ENCODE peak calls at places on chromosomes 12 and 14, in five cellular contexts. R, M, O, D and U are unnamed samples.

GRCh38 chr14:96083667-96084320 is 44.6 kb downstream of the C14orf132 start:
- DNase-seq in R (no peak), D (no peak), M (no peak), O (no peak), U (peak)

GRCh38 chr12:56718636-56719035 is 6.5 kb downstream of the NACA start:
- DNase-seq in R (no peak), O (no peak), D (no peak), M (no peak), U (no peak)

GRCh38 chr12:57543666-57544065 is 3.3 kb downstream of the DCTN2 start:
- DNase-seq in D (no peak), O (peak), M (no peak), R (no peak), U (no peak)

GRCh38 chr12:49070971-49071370 is 1.2 kb upstream of the RHEBL1 start:
- DNase-seq in D (no peak), O (no peak), M (no peak), R (no peak), U (no peak)

GRCh38 chr12:6532051-6532926 is 2.0 kb upstream of the GAPDH start:
- DNase-seq in O (peak), R (peak), M (peak), D (peak), U (peak)

GRCh38 chr12:104478396-104479140 is 21.8 kb downstream of the CHST11 start:
- DNase-seq in M (no peak), O (no peak), D (no peak), R (no peak), U (no peak)

GRCh38 chr12:53056901-53057300 is 7.0 kb downstream of the TNS2 start:
- DNase-seq in R (no peak), D (no peak), O (no peak), M (no peak), U (no peak)

GRCh38 chr14:60094306-60094897 is 2.7 kb downstream of the PCNX4 start:
- DNase-seq in R (no peak), M (no peak), O (peak), D (peak), U (no peak)

GRCh38 chr12:102216086-102216691 is 18.6 kb upstream of the PMCH start:
- DNase-seq in R (peak), D (no peak), O (peak), M (no peak), U (no peak)

GRCh38 chr14:98808494-98809407 is 463.2 kb downstream of the BCL11B start:
- DNase-seq in D (no peak), O (no peak), R (no peak), M (no peak), U (no peak)

GRCh38 chr12:58557156-58557555 is 363.1 kb downstream of the LRIG3 start:
- DNase-seq in M (no peak), D (no peak), R (no peak), O (peak), U (no peak)

GRCh38 chr14:102415671-102416070 is 52.9 kb downstream of the TECPR2 start:
- DNase-seq in O (no peak), M (no peak), D (no peak), R (no peak), U (no peak)

GRCh38 chr12:63997198-63997597 is 152.7 kb downstream of the SRGAP1 start:
- DNase-seq in O (no peak), D (no peak), M (no peak), R (no peak), U (no peak)

GRCh38 chr12:67632005-67632404 is 16.5 kb upstream of the DYRK2 start:
- DNase-seq in D (no peak), R (no peak), M (no peak), O (no peak), U (no peak)

GRCh38 chr12:52860102-52860838 is 11.5 kb upstream of the KRT78 start:
- DNase-seq in O (peak), R (no peak), D (no peak), M (no peak), U (peak)

GRCh38 chr12:70507442-70507841 is 129.8 kb downstream of the PTPRB start:
- DNase-seq in M (no peak), O (no peak), R (no peak), D (no peak), U (no peak)

GRCh38 chr12:45205165-45205825 is 10.6 kb upstream of the ANO6 start:
- DNase-seq in R (no peak), O (no peak), D (no peak), M (no peak), U (no peak)

GRCh38 chr14:74902941-74903705 is 19.9 kb downstream of the RPS6KL1 start:
- DNase-seq in O (no peak), R (no peak), D (no peak), M (no peak), U (no peak)

GRCh38 chr14:105865266-105865903 is 339.0 kb downstream of the TMEM121 start:
- DNase-seq in O (no peak), R (no peak), D (no peak), M (no peak), U (no peak)

DNA sequence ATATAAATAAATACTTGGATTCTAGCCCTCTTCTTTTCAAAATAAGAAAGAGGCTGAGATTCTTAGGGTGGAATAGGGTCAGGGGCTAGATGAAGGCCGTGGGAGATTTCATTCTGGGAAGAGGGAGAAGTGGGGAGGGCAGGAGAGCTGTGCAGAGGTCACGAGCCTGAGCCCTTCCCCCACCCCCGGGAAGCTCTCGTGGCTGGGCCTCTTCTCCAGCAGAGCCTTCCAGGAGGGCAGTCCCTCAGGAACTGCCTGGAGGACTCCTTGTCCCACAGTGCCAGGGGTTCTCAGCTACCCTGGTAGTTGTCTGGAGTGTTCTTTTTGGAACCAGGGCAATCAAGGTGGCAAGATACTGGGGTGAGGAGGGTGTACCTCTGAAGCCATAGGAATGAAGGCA is 94.0 kb downstream of the ESR2 start:
- DNase-seq in R (no peak), M (no peak), O (no peak), D (no peak), U (no peak)
- H2AFZ ChIP-seq in R (no peak), M (no peak), O (no peak), D (no peak), U (no peak)

GRCh38 chr12:107634530-107634929 is 51.1 kb upstream of the PWP1 start:
- DNase-seq in D (no peak), R (no peak), M (no peak), O (no peak), U (no peak)
- H2AFZ ChIP-seq in D (no peak), R (no peak), M (no peak), O (no peak), U (no peak)

DNA sequence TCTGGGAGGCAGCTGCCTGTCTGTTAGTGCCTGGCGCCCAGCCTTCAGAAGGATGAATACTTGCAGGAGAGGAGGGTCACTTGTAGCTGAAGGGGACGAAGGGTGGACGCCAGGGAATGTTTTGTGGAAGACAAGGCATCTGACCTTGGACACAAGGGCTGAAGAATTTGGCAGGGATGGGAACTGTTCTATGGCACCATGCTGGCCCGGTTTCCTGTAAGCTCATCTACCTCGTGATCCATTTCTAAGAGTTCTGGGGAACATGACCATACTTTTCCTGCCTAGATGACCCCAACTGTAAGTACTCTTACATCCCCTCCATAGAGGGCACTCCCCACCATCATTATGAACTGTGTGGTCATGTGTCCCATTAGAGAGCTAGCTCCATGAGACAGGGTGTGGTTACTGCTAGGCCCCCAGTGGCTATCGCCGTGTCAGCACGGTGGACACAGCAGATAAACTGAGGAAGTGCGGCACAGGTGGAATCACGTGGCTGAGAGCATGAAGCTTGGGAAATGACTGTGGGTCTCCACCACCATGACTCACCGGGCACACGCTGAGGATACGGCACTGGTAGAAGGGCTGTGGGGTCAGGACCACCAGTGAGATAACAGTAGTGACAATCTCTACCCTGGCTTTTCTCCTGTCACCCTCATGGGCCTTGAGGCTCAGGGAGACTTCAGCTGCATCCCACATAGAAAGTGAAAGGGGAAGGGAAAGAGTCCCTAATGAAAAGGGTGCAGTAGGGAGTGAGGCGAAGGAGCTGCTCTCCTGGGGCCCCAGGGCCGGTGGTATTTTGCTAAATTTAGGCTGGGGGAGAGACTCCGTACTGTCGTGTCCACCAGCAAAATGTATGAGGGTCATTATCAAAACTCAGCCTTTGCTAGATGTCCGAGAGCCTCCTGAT is 252.6 kb downstream of the FOXN3 start:
- DNase-seq in D (no peak), R (no peak), O (no peak), M (no peak), U (no peak)
- H2AFZ ChIP-seq in D (no peak), R (no peak), O (no peak), M (no peak), U (no peak)

GRCh38 chr14:90487462-90487861 is 90.6 kb downstream of the CALM1 start:
- DNase-seq in O (no peak), R (no peak), M (no peak), D (no peak), U (no peak)

GRCh38 chr14:90487031-90487430 is 90.2 kb downstream of the CALM1 start:
- DNase-seq in O (no peak), M (no peak), R (no peak), D (no peak), U (no peak)

GRCh38 chr14:90483117-90483516 is 86.3 kb downstream of the CALM1 start:
- DNase-seq in O (no peak), M (no peak), R (no peak), D (no peak), U (no peak)

GRCh38 chr14:90484291-90484690 is 87.5 kb downstream of the CALM1 start:
- DNase-seq in D (no peak), O (no peak), M (no peak), R (no peak), U (no peak)

DNA sequence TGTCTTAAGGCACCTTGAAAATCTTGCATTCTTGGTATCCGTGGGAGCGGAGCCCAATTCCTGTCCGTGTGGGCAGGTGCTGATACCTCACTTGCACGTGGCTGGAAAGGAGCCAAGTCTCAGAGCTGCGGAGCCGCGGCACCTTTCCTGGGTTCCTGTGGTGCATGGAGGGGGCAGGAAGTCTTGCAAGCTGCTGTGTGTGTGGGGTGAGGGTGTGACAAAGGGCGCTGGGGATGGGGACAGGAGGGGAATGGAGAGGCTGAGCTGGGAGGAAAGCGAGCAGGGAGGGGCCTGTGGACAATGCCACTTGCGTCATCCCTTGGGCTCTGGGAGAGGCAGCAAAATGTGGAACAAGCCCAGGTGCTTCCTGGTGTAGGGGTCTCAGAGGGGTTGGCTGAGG is 86.7 kb downstream of the CALM1 start:
- DNase-seq in O (no peak), D (no peak), M (no peak), R (no peak), U (no peak)
- H2AFZ ChIP-seq in O (no peak), D (no peak), M (peak), R (no peak), U (no peak)

DNA sequence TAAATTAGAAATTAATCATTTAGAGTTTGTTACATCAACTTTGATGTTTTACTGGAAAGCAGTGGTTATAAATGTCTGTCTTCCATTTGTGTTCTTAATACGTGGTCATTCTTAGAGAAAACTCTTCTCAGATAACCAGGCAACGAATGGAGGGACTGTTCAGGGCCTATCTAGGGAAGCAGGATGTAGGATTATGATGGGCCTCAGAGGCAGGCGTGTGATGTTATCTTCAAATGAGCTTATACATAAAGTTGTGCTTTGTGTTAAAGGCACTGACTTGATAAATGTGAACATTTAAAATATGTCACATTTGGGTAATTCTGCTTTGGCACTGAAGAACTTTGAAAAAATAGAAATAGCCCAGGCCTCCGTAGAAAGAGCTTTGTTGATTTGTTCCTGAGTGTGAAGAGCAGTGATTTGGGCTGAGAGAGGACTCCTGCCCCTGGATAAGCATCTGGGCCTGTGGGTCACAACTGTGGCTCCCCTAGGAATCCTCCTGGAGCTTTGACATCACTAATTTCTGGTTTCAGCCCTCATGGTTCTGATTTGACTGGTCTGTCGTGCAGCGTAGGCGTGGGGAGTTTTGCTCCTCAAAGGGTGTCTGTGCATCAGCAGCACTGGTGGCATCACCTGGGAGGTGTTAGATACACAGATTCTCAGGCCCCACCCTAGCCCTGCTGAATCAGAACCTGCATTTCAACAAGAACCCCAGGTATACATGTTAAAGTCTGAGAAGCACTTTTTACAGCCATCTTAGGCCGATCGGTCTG is 55.4 kb downstream of the SAMD4A start:
- DNase-seq in M (no peak), O (no peak), D (no peak), R (no peak), U (no peak)
- H2AFZ ChIP-seq in M (no peak), O (no peak), D (no peak), R (no peak), U (no peak)

GRCh38 chr12:10283028-10283427 is 24.6 kb upstream of the KLRD1 start:
- DNase-seq in D (no peak), O (peak), M (no peak), R (no peak), U (no peak)
- H2AFZ ChIP-seq in D (no peak), O (no peak), M (no peak), R (no peak), U (peak)

GRCh38 chr12:54127538-54128259 is 61.1 kb downstream of the SMUG1 start:
- DNase-seq in O (no peak), D (no peak), R (no peak), M (no peak), U (no peak)
- H2AFZ ChIP-seq in O (peak), D (no peak), R (no peak), M (no peak), U (no peak)

GRCh38 chr12:110546339-110546738 is 36.8 kb downstream of the PPTC7 start:
- DNase-seq in O (peak), R (no peak), M (no peak), D (no peak), U (no peak)

GRCh38 chr12:110548678-110549077 is 34.4 kb downstream of the PPTC7 start:
- DNase-seq in D (no peak), R (no peak), M (no peak), O (peak), U (no peak)

GRCh38 chr12:110545812-110546211 is 37.3 kb downstream of the PPTC7 start:
- DNase-seq in O (peak), M (no peak), R (no peak), D (no peak), U (no peak)

GRCh38 chr12:110549716-110550115 is 33.4 kb downstream of the PPTC7 start:
- DNase-seq in M (no peak), D (no peak), O (no peak), R (no peak), U (no peak)

DNA sequence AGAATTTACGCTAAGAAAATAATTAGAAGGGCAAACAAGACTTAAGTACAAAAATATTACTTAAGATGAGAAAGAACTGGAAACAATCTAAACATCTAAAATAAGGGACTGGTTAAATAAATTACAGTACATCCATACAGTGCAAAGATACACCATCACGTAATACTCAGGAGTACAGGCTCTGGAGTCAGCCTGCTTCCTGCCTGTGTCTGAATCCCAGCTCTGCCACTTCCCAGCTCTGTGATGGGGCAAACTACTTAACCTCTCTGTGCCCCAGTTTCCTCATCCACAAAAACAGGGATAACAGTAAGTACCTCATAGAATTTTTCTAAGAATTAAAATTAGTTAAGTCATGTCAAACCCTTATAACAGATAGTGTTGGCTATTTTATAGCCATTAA is 36.0 kb downstream of the PPTC7 start:
- DNase-seq in O (no peak), D (no peak), M (no peak), R (no peak), U (no peak)
- H2AFZ ChIP-seq in O (no peak), D (no peak), M (no peak), R (no peak), U (no peak)